ENCODE peak calls at places on chromosome 16, in four cellular contexts. U is dorsolateral prefrontal cortex, J is SJSA1, O is thyroid gland. Q is an unnamed sample.

GRCh38 chr16:55408656-55409055 is 70.3 kb upstream of the MMP2 start:
- DNase-seq in U (no peak), J (no peak), O (peak; percentile 51), Q (no peak)

GRCh38 chr16:19375561-19376158 is 42.0 kb upstream of the TMC5 start:
- DNase-seq in U (peak; percentile 31), J (peak; percentile 52), O (peak; percentile 50), Q (peak; percentile 58)

GRCh38 chr16:88917915-88918627 is 51.6 kb upstream of the PABPN1L start:
- DNase-seq in U (no peak), J (no peak), O (no peak), Q (no peak)

GRCh38 chr16:53948326-53948725 is 244.4 kb downstream of the FTO start:
- DNase-seq in U (no peak), J (no peak), O (no peak), Q (no peak)

GRCh38 chr16:71626018-71626857 is at the start of gene MARVELD3:
- DNase-seq in U (no peak), J (no peak), O (peak; percentile 95), Q (no peak)

GRCh38 chr16:22641030-22641671 is 130.5 kb downstream of the NPIPB5 start:
- DNase-seq in U (no peak), J (no peak), O (no peak), Q (peak; percentile 65)

GRCh38 chr16:65176603-65177002 is 54.7 kb upstream of the CDH11 start:
- DNase-seq in U (no peak), J (no peak), O (no peak), Q (peak; percentile 59)

GRCh38 chr16:54425681-54426549 is 139.3 kb upstream of the IRX3 start:
- DNase-seq in U (no peak), J (no peak), O (no peak), Q (no peak)

GRCh38 chr16:46733319-46733830 is 14.8 kb downstream of the MYLK3 start:
- DNase-seq in U (peak; percentile 14), J (no peak), O (no peak), Q (no peak)

GRCh38 chr16:46882940-46883307 is 1.2 kb upstream of the GPT2 start:
- DNase-seq in U (no peak), J (no peak), O (no peak), Q (no peak)

GRCh38 chr16:19980866-19981265 is 92.8 kb downstream of the GPR139 start:
- DNase-seq in U (no peak), J (no peak), O (no peak), Q (no peak)

GRCh38 chr16:81151648-81152047 is 55.5 kb upstream of the GCSH start:
- DNase-seq in U (no peak), J (no peak), O (no peak), Q (no peak)

GRCh38 chr16:27723711-27724490 is 174.0 kb downstream of the KATNIP start:
- DNase-seq in U (no peak), J (no peak), O (peak; percentile 69), Q (no peak)

GRCh38 chr16:5845046-5845445 is 747.5 kb upstream of the EEF2KMT start:
- DNase-seq in U (no peak), J (no peak), O (no peak), Q (no peak)

GRCh38 chr16:4373909-4374742 is 2.5 kb downstream of the VASN start:
- DNase-seq in U (peak; percentile 66), J (peak; percentile 92), O (peak; percentile 91), Q (peak; percentile 88)

GRCh38 chr16:54437361-54437760 is 150.8 kb upstream of the IRX3 start:
- DNase-seq in U (no peak), J (no peak), O (no peak), Q (no peak)

GRCh38 chr16:81495321-81496234 is 51.0 kb downstream of the CMIP start:
- DNase-seq in U (no peak), J (no peak), O (no peak), Q (no peak)

GRCh38 chr16:81823111-81823510 is 44.0 kb downstream of the PLCG2 start:
- DNase-seq in U (no peak), J (no peak), O (peak; percentile 15), Q (no peak)

GRCh38 chr16:726438-727290 is at the start of the genes CCDC78 and HAGHL:
- DNase-seq in U (no peak), J (no peak), O (peak; percentile 38), Q (no peak)

GRCh38 chr16:54506691-54507090 is 220.1 kb upstream of the IRX3 start:
- DNase-seq in U (no peak), J (no peak), O (peak; percentile 46), Q (no peak)

GRCh38 chr16:12612598-12613101 is 191.0 kb downstream of the CPPED1 start:
- DNase-seq in U (no peak), J (no peak), O (no peak), Q (no peak)

GRCh38 chr16:52068447-52069074 is 478.4 kb downstream of the TOX3 start:
- DNase-seq in U (peak; percentile 40), J (no peak), O (peak; percentile 18), Q (peak; percentile 25)

GRCh38 chr16:83363521-83363920 is 444.3 kb upstream of the HSBP1 start:
- DNase-seq in U (peak; percentile 52), J (no peak), O (no peak), Q (no peak)

GRCh38 chr16:27780468-27781194 is 230.7 kb downstream of the KATNIP start:
- DNase-seq in U (no peak), J (no peak), O (no peak), Q (no peak)

GRCh38 chr16:84080378-84080777 is 36.4 kb downstream of the MBTPS1 start:
- DNase-seq in U (no peak), J (no peak), O (no peak), Q (no peak)

GRCh38 chr16:78126662-78127061 is 27.2 kb downstream of the WWOX start:
- DNase-seq in U (no peak), J (no peak), O (no peak), Q (no peak)

GRCh38 chr16:24999856-25000447 is 15.2 kb downstream of the ARHGAP17 start:
- DNase-seq in U (no peak), J (no peak), O (no peak), Q (peak; percentile 45)

GRCh38 chr16:77785365-77785764 is 3.0 kb upstream of the VAT1L start:
- DNase-seq in U (no peak), J (no peak), O (no peak), Q (no peak)

GRCh38 chr16:28304214-28304613 is 11.9 kb downstream of the SBK1 start:
- DNase-seq in U (no peak), J (no peak), O (peak; percentile 43), Q (peak; percentile 49)

GRCh38 chr16:80852261-80852872 is 48.0 kb upstream of the CDYL2 start:
- DNase-seq in U (no peak), J (no peak), O (no peak), Q (peak; percentile 22)

GRCh38 chr16:7976125-7976524 is 614.2 kb downstream of the TMEM114 start:
- DNase-seq in U (no peak), J (no peak), O (no peak), Q (no peak)

GRCh38 chr16:25155553-25156460 is 44.3 kb downstream of the LCMT1 start:
- DNase-seq in U (no peak), J (no peak), O (no peak), Q (no peak)

GRCh38 chr16:81265052-81265451 is 26.6 kb downstream of the BCO1 start:
- DNase-seq in U (no peak), J (no peak), O (no peak), Q (no peak)

GRCh38 chr16:74748710-74749073 is 25.9 kb downstream of the FA2H start:
- DNase-seq in U (peak; percentile 75), J (no peak), O (no peak), Q (no peak)

GRCh38 chr16:74748042-74748709 is 26.4 kb downstream of the FA2H start:
- DNase-seq in U (peak; percentile 63), J (no peak), O (no peak), Q (no peak)

GRCh38 chr16:74751658-74752057 is 23.0 kb downstream of the FA2H start:
- DNase-seq in U (no peak), J (no peak), O (no peak), Q (no peak)

GRCh38 chr16:74747716-74748041 is 26.9 kb downstream of the FA2H start:
- DNase-seq in U (no peak), J (peak; percentile 62), O (no peak), Q (no peak)

DNA sequence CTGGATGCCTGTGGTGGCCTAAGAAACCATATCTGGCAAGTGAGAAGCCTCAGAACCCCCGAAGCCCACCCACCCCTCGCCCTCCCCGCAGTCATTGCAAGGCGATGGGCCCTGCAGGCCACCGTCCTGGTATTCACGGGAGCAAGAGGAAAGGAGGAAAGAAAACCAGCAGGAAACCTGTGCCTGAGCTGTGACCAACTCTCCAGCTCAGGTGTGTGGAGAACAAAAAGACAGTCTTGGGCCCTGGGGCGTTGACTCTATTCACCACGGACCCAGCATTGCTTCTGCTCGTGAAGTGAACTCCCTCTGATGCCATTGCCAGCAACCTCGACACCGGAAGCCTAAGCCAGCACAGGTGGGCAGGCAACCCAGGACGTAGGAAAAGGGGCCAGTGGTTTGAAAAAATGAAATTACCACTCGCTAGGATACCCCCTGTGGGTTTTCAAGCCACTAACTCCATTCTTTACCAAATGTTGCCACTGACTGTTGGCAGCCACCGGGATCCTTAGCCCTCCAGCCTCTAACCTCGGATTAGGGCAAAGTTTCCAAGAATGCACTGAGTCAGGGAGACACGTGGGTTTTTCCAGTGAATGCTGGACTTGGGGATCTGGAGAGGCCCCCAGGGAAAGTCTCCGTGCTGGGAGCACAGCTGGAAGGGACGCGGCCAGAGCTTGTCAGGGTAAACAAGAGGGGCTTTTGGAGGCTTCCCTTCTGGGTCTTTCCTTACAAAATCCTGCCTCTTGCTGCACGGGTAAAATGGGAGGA is 25.1 kb downstream of the FA2H start:
- DNase-seq in U (no peak), J (no peak), O (no peak), Q (no peak)
- H3K27ac ChIP-seq in U (peak overlapping the region; percentile 98), J (no peak overlapping the region), O (no peak overlapping the region), Q (no peak overlapping the region)

GRCh38 chr16:30663820-30664528 is 5.7 kb downstream of the FBRS start:
- DNase-seq in U (no peak), J (no peak), O (no peak), Q (no peak)
- H3K27ac ChIP-seq in U (no peak overlapping the region), J (no peak overlapping the region), O (no peak overlapping the region), Q (no peak overlapping the region)

GRCh38 chr16:85187002-85187401 is 74.7 kb upstream of the CIBAR2 start:
- DNase-seq in U (no peak), J (no peak), O (peak; percentile 63), Q (no peak)
- H3K27ac ChIP-seq in U (no peak overlapping the region), J (no peak overlapping the region), O (no peak overlapping the region), Q (no peak overlapping the region)

GRCh38 chr16:11295672-11296071 is 14.5 kb upstream of the PRM1 start:
- DNase-seq in U (no peak), J (no peak), O (no peak), Q (no peak)
- H3K27ac ChIP-seq in U (no peak overlapping the region), J (no peak overlapping the region), O (no peak overlapping the region), Q (no peak overlapping the region)